ENCODE peak calls at places on chromosomes 13 and 19, in four cellular contexts. J is non-pigmented ciliary epithelial cell; N is activated T-cell treated with anti-CD3 and anti-CD28 coated beads, Interleukin-2, amount 50 U/mL, for 1 hour; E is cardiac muscle cell. G is an unnamed sample.

GRCh38 chr19:33295621-33296472 is 6.5 kb downstream of the CEBPA start:
- DNase-seq in J (no peak), N (no peak), E (no peak), G (no peak)

GRCh38 chr19:38270587-38271167 is 6.3 kb downstream of the SPINT2 start:
- DNase-seq in J (no peak), N (no peak), E (no peak), G (peak; percentile 74)

GRCh38 chr13:75418997-75419396 is 63.0 kb downstream of the TBC1D4 start:
- DNase-seq in J (no peak), N (no peak), E (no peak), G (no peak)

GRCh38 chr19:46614114-46614701 is 10.7 kb downstream of the PTGIR start:
- DNase-seq in J (no peak), N (peak; percentile 84), E (peak; percentile 90), G (peak; percentile 78)

GRCh38 chr13:72774019-72774418 is 7.7 kb downstream of the DIS3 start:
- DNase-seq in J (no peak), N (no peak), E (no peak), G (peak; percentile 9)

GRCh38 chr19:53537523-53538377 is at the start of gene ZNF331:
- DNase-seq in J (no peak), N (peak; percentile 91), E (peak; percentile 71), G (peak; percentile 64)

GRCh38 chr19:16001481-16002312 is 52.9 kb downstream of the OR10H4 start:
- DNase-seq in J (peak; percentile 14), N (no peak), E (no peak), G (peak; percentile 66)

GRCh38 chr13:52377898-52378297 is 28.1 kb downstream of the THSD1 start:
- DNase-seq in J (no peak), N (no peak), E (no peak), G (no peak)

GRCh38 chr13:96391606-96392005 is 301.7 kb downstream of the HS6ST3 start:
- DNase-seq in J (no peak), N (no peak), E (no peak), G (no peak)

GRCh38 chr19:9622531-9622930 is 1.5 kb upstream of the ZNF561 start:
- DNase-seq in J (no peak), N (no peak), E (no peak), G (no peak)

GRCh38 chr13:97382276-97382675 is 51.7 kb upstream of the RAP2A start:
- DNase-seq in J (no peak), N (no peak), E (no peak), G (no peak)

GRCh38 chr13:32587014-32587773 is 942 bp downstream of the PDS5B start:
- DNase-seq in J (no peak), N (peak; percentile 61), E (peak; percentile 78), G (peak; percentile 61)

GRCh38 chr19:11560404-11560988 is 1.5 kb upstream of the ELOF1 start:
- DNase-seq in J (no peak), N (no peak), E (peak; percentile 88), G (peak; percentile 75)

GRCh38 chr13:95002968-95003813 is 290.8 kb upstream of the SOX21 start:
- DNase-seq in J (no peak), N (no peak), E (peak; percentile 23), G (no peak)

GRCh38 chr13:43116242-43116641 is 92.9 kb downstream of the DNAJC15 start:
- DNase-seq in J (no peak), N (no peak), E (no peak), G (no peak)

GRCh38 chr19:36377541-36378178 is 1.3 kb downstream of the ZFP14 start:
- DNase-seq in J (no peak), N (no peak), E (no peak), G (no peak)

GRCh38 chr19:46977548-46977947 is 42.1 kb upstream of the NPAS1 start:
- DNase-seq in J (no peak), N (no peak), E (no peak), G (no peak)

GRCh38 chr19:17303167-17303939 is at the start of gene ABHD8:
- DNase-seq in J (peak; percentile 82), N (peak; percentile 94), E (peak; percentile 98), G (peak; percentile 95)

GRCh38 chr19:5934779-5935472 is 20.9 kb downstream of the CAPS start:
- DNase-seq in J (no peak), N (no peak), E (no peak), G (peak; percentile 84)

GRCh38 chr19:52691737-52692136 is 43.1 kb downstream of the ZNF611 start:
- DNase-seq in J (no peak), N (no peak), E (no peak), G (no peak)

GRCh38 chr13:27621116-27621365 is 651 bp upstream of the POLR1D start:
- DNase-seq in J (no peak), N (no peak), E (no peak), G (peak; percentile 53)

GRCh38 chr19:18419195-18419698 is at the start of gene SSBP4:
- DNase-seq in J (no peak), N (peak; percentile 76), E (peak; percentile 83), G (peak; percentile 83)

GRCh38 chr13:110236431-110236830 is 70.5 kb downstream of the COL4A1 start:
- DNase-seq in J (no peak), N (no peak), E (no peak), G (no peak)

GRCh38 chr13:85512421-85512820 is 286.8 kb downstream of the SLITRK6 start:
- DNase-seq in J (no peak), N (no peak), E (no peak), G (no peak)

GRCh38 chr13:31204592-31204991 is 4.8 kb downstream of the B3GLCT start:
- DNase-seq in J (peak; percentile 34), N (no peak), E (no peak), G (peak; percentile 78)

GRCh38 chr19:46495789-46496099 is at the start of gene PNMA8B:
- DNase-seq in J (no peak), N (peak; percentile 42), E (peak; percentile 96), G (no peak)

GRCh38 chr13:24301911-24302310 is 7.5 kb upstream of the C1QTNF9 start:
- DNase-seq in J (no peak), N (no peak), E (no peak), G (no peak)

GRCh38 chr13:66071608-66072007 is 1158.5 kb downstream of the PCDH9 start:
- DNase-seq in J (no peak), N (no peak), E (no peak), G (no peak)

GRCh38 chr13:74070065-74070464 is 64.1 kb downstream of the KLF12 start:
- DNase-seq in J (no peak), N (no peak), E (no peak), G (no peak)

GRCh38 chr19:19475845-19476828 is 39.2 kb downstream of the TSSK6 start:
- DNase-seq in J (no peak), N (no peak), E (peak; percentile 55), G (no peak)